ENCODE peak calls at places on chromosomes 16 and 17, in six cellular contexts. K, M, F, Z, R and O are unnamed samples.

GRCh38 chr17:78908426-78908825 is 5.4 kb upstream of the CEP295NL start:
- DNase-seq in F (no peak), M (no peak), K (no peak), R (no peak), Z (no peak), O (no peak)

GRCh38 chr17:76252040-76252954 is 12.0 kb upstream of the RNF157 start:
- DNase-seq in M (peak), R (no peak), K (no peak), F (no peak), Z (peak), O (peak)

GRCh38 chr16:85461814-85462404 is 151.2 kb upstream of the GSE1 start:
- DNase-seq in K (peak), Z (no peak), F (no peak), R (no peak), M (peak), O (no peak)

GRCh38 chr17:58307468-58308172 is 21.0 kb downstream of the TSPOAP1 start:
- DNase-seq in R (no peak), M (no peak), K (no peak), Z (no peak), F (no peak), O (no peak)

GRCh38 chr17:73949903-73950302 is 253.6 kb upstream of the RPL38 start:
- DNase-seq in R (no peak), Z (no peak), K (no peak), F (no peak), M (no peak), O (no peak)

GRCh38 chr17:40515491-40516041 is 14.1 kb upstream of the TNS4 start:
- DNase-seq in Z (no peak), F (no peak), R (no peak), M (no peak), K (no peak), O (peak)

GRCh38 chr17:61426482-61427304 is 25.5 kb upstream of the TBX4 start:
- DNase-seq in M (peak), Z (peak), R (no peak), K (no peak), F (peak), O (no peak)

GRCh38 chr17:78831688-78832540 is 8.7 kb downstream of the USP36 start:
- DNase-seq in M (no peak), K (no peak), R (no peak), Z (no peak), F (no peak), O (no peak)

GRCh38 chr17:82358467-82359350 is at the start of gene TEX19:
- DNase-seq in K (peak), R (peak), Z (peak), F (no peak), M (no peak), O (peak)

GRCh38 chr16:89586853-89587252 is 11.3 kb downstream of the CPNE7 start:
- DNase-seq in F (no peak), M (peak), R (no peak), Z (no peak), K (no peak), O (no peak)

GRCh38 chr17:21573961-21574610 is 118.2 kb upstream of the KCNJ18 start:
- DNase-seq in Z (no peak), M (peak), R (no peak), F (no peak), K (no peak), O (no peak)

GRCh38 chr16:54236761-54237160 is 49.8 kb downstream of the IRX3 start:
- DNase-seq in F (no peak), R (no peak), Z (no peak), K (no peak), M (peak), O (no peak)

GRCh38 chr17:2406903-2407790 is 6.3 kb upstream of the MNT start:
- DNase-seq in M (peak), F (peak), K (no peak), R (no peak), Z (peak), O (no peak)

GRCh38 chr17:35616506-35616905 is 29.4 kb downstream of the AP2B1 start:
- DNase-seq in M (no peak), F (no peak), R (no peak), K (no peak), Z (no peak), O (no peak)

GRCh38 chr16:50889276-50889675 is 147.4 kb downstream of the CYLD start:
- DNase-seq in K (no peak), M (no peak), Z (no peak), R (no peak), F (no peak), O (no peak)

GRCh38 chr16:53207810-53208752 is 153.3 kb downstream of the CHD9 start:
- DNase-seq in K (peak), R (no peak), F (peak), Z (peak), M (peak), O (peak)

GRCh38 chr16:89956511-89957213 is 8.1 kb downstream of the DEF8 start:
- DNase-seq in F (no peak), K (no peak), M (no peak), Z (no peak), R (no peak), O (peak)

GRCh38 chr16:62036101-62036806 is at the start of gene CDH8:
- DNase-seq in M (no peak), F (no peak), Z (no peak), R (no peak), K (peak), O (no peak)

GRCh38 chr17:4170639-4171280 is 27.8 kb downstream of the CYB5D2 start:
- DNase-seq in K (no peak), M (no peak), Z (no peak), F (no peak), R (no peak), O (no peak)

GRCh38 chr16:81901483-81901882 is 109.8 kb downstream of the SDR42E1 start:
- DNase-seq in M (peak), F (no peak), K (no peak), R (no peak), Z (peak), O (no peak)

GRCh38 chr16:88287219-88287618 is 95.5 kb upstream of the ZNF469 start:
- DNase-seq in M (no peak), K (peak), F (peak), R (peak), Z (peak), O (peak)

GRCh38 chr16:85916141-85916890 is 17.4 kb downstream of the IRF8 start:
- DNase-seq in Z (peak), K (no peak), R (no peak), F (no peak), M (no peak), O (no peak)

GRCh38 chr16:54473201-54473993 is 186.8 kb upstream of the IRX3 start:
- DNase-seq in M (peak), F (no peak), R (no peak), K (no peak), Z (no peak), O (no peak)

GRCh38 chr17:16150251-16150859 is 65.0 kb downstream of the NCOR1 start:
- DNase-seq in M (peak), K (no peak), Z (peak), R (no peak), F (peak), O (no peak)

GRCh38 chr17:69757794-69758430 is 317.1 kb upstream of the KCNJ16 start:
- DNase-seq in M (peak), Z (peak), R (no peak), K (no peak), F (no peak), O (no peak)

GRCh38 chr16:24037335-24037734 is 201.6 kb downstream of the PRKCB start:
- DNase-seq in R (no peak), K (no peak), M (no peak), F (no peak), Z (no peak), O (no peak)

GRCh38 chr16:24041834-24042631 is 206.2 kb downstream of the PRKCB start:
- DNase-seq in K (peak), R (peak), Z (peak), F (peak), M (peak), O (peak)

GRCh38 chr16:24035127-24035842 is 199.5 kb downstream of the PRKCB start:
- DNase-seq in K (no peak), Z (no peak), M (no peak), R (no peak), F (no peak), O (no peak)

GRCh38 chr16:24036038-24036543 is 200.3 kb downstream of the PRKCB start:
- DNase-seq in F (no peak), M (no peak), Z (no peak), K (no peak), R (no peak), O (no peak)

GRCh38 chr16:24036614-24037013 is 200.8 kb downstream of the PRKCB start:
- DNase-seq in K (peak), R (peak), M (peak), Z (peak), F (peak), O (peak)
- TF ChIP-seq EZH2phosphoT487 in K (no peak), R (no peak), M (no peak), Z (no peak), F (no peak), O (no peak)

GRCh38 chr16:4373356-4373908 is 1.8 kb downstream of the VASN start:
- DNase-seq in F (no peak), R (no peak), K (no peak), M (peak), Z (peak), O (no peak)
- H3K4me2 ChIP-seq in F (peak), R (no peak), K (peak), M (peak), Z (peak), O (no peak)

DNA sequence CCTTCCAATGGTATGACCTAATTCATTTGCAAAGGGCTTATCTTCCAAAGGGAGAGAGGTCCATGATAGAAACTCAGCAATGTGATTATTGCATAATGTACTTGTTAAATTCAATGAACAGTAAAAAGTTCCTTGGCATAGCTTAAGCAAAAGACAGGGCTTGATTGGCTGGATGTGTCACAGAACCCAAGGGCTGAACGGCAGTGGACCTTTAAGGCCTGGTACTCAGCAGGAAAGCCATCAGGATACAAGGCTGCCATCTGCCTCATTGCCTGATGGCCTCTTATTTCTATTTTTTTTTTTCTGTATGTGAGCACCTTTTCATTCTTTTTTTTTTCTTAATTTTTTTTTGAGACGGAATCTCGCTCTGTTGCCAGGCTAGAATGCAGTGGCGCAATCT is 208.9 kb upstream of the WSCD1 start:
- DNase-seq in K (no peak), M (no peak), R (no peak), F (no peak), Z (no peak), O (no peak)
- TF ChIP-seq EZH2phosphoT487 in K (no peak), M (no peak), R (no peak), F (no peak), Z (no peak), O (no peak)

GRCh38 chr16:83011101-83011720 is 384.4 kb downstream of the CDH13 start:
- DNase-seq in M (no peak), Z (no peak), K (no peak), R (no peak), F (no peak), O (no peak)

GRCh38 chr16:82999711-83000110 is 372.9 kb downstream of the CDH13 start:
- DNase-seq in K (no peak), M (no peak), F (no peak), R (no peak), Z (no peak), O (no peak)

GRCh38 chr16:83002351-83003334 is 375.9 kb downstream of the CDH13 start:
- DNase-seq in R (no peak), M (peak), K (no peak), F (no peak), Z (no peak), O (no peak)

GRCh38 chr16:83004868-83005652 is 378.3 kb downstream of the CDH13 start:
- DNase-seq in F (no peak), K (peak), Z (no peak), M (no peak), R (no peak), O (no peak)

GRCh38 chr16:83005653-83006160 is 378.9 kb downstream of the CDH13 start:
- DNase-seq in Z (no peak), M (no peak), K (no peak), F (no peak), R (no peak), O (no peak)
- H3K4me2 ChIP-seq in Z (no peak), M (no peak), K (no peak), F (no peak), R (no peak), O (no peak)

GRCh38 chr16:13907431-13907830 is 12.5 kb upstream of the ERCC4 start:
- DNase-seq in M (no peak), R (no peak), K (no peak), Z (no peak), F (no peak), O (no peak)

GRCh38 chr16:13909069-13909468 is 10.9 kb upstream of the ERCC4 start:
- DNase-seq in Z (no peak), F (no peak), K (no peak), R (no peak), M (no peak), O (no peak)

GRCh38 chr16:13904179-13904691 is 15.7 kb upstream of the ERCC4 start:
- DNase-seq in F (no peak), M (no peak), Z (no peak), R (no peak), K (no peak), O (no peak)

GRCh38 chr16:13909872-13910303 is 10.1 kb upstream of the ERCC4 start:
- DNase-seq in R (peak), K (no peak), Z (peak), F (no peak), M (peak), O (no peak)

GRCh38 chr16:13906426-13907089 is 13.4 kb upstream of the ERCC4 start:
- DNase-seq in Z (no peak), K (no peak), R (peak), M (no peak), F (no peak), O (peak)
- TF ChIP-seq EZH2phosphoT487 in Z (no peak), K (no peak), R (no peak), M (no peak), F (no peak), O (no peak)